ENCODE peak calls at places on chromosomes 13 and 19, in six cellular contexts. One of them, this sample, is unnamed.

GRCh38 chr19:10007811-10008211 is 2.5 kb downstream of the COL5A3 start:
- DNase-seq in activated T-helper 1 cell treated with anti-CD3 and anti-CD28 coated beads, Interleukin-12 subunit alpha, Interleukin-12 subunit beta, Interleukin-2, Interleukin-4 antibody, amounts not matched to agents 30 ng/mL and 10 ng/mL and 1 ng/mL, durations not matched to agents 14 hours and 24 hours and 36 hours: no peak
- DNase-seq in HCEC 1CT: peak
- DNase-seq in T-cell: no peak
- DNase-seq in iPS DF 6.9: no peak
- DNase-seq in AG04449: peak
- DNase-seq in this sample: no peak

GRCh38 chr13:53012707-53013106 is 15.9 kb upstream of the OLFM4 start:
- DNase-seq in activated T-helper 1 cell treated with anti-CD3 and anti-CD28 coated beads, Interleukin-12 subunit alpha, Interleukin-12 subunit beta, Interleukin-2, Interleukin-4 antibody, amounts not matched to agents 30 ng/mL and 10 ng/mL and 1 ng/mL, durations not matched to agents 14 hours and 24 hours and 36 hours: no peak
- DNase-seq in HCEC 1CT: no peak
- DNase-seq in T-cell: no peak
- DNase-seq in iPS DF 6.9: no peak
- DNase-seq in AG04449: no peak
- DNase-seq in this sample: peak

GRCh38 chr19:16078759-16079707 is 2.7 kb downstream of the TPM4 start:
- DNase-seq in activated T-helper 1 cell treated with anti-CD3 and anti-CD28 coated beads, Interleukin-12 subunit alpha, Interleukin-12 subunit beta, Interleukin-2, Interleukin-4 antibody, amounts not matched to agents 30 ng/mL and 10 ng/mL and 1 ng/mL, durations not matched to agents 14 hours and 24 hours and 36 hours: peak
- DNase-seq in HCEC 1CT: peak
- DNase-seq in T-cell: peak
- DNase-seq in iPS DF 6.9: no peak
- DNase-seq in AG04449: peak
- DNase-seq in this sample: peak

GRCh38 chr19:3766520-3766919 is 4.0 kb downstream of the MRPL54 start:
- DNase-seq in activated T-helper 1 cell treated with anti-CD3 and anti-CD28 coated beads, Interleukin-12 subunit alpha, Interleukin-12 subunit beta, Interleukin-2, Interleukin-4 antibody, amounts not matched to agents 30 ng/mL and 10 ng/mL and 1 ng/mL, durations not matched to agents 14 hours and 24 hours and 36 hours: no peak
- DNase-seq in HCEC 1CT: no peak
- DNase-seq in T-cell: no peak
- DNase-seq in iPS DF 6.9: no peak
- DNase-seq in AG04449: no peak
- DNase-seq in this sample: no peak

GRCh38 chr19:35557539-35558399 is 5.7 kb downstream of the ATP4A start:
- DNase-seq in activated T-helper 1 cell treated with anti-CD3 and anti-CD28 coated beads, Interleukin-12 subunit alpha, Interleukin-12 subunit beta, Interleukin-2, Interleukin-4 antibody, amounts not matched to agents 30 ng/mL and 10 ng/mL and 1 ng/mL, durations not matched to agents 14 hours and 24 hours and 36 hours: peak
- DNase-seq in HCEC 1CT: no peak
- DNase-seq in T-cell: no peak
- DNase-seq in iPS DF 6.9: peak
- DNase-seq in AG04449: no peak
- DNase-seq in this sample: no peak

GRCh38 chr19:49875177-49875576 is 2.0 kb downstream of the AKT1S1 start:
- DNase-seq in activated T-helper 1 cell treated with anti-CD3 and anti-CD28 coated beads, Interleukin-12 subunit alpha, Interleukin-12 subunit beta, Interleukin-2, Interleukin-4 antibody, amounts not matched to agents 30 ng/mL and 10 ng/mL and 1 ng/mL, durations not matched to agents 14 hours and 24 hours and 36 hours: no peak
- DNase-seq in HCEC 1CT: no peak
- DNase-seq in T-cell: no peak
- DNase-seq in iPS DF 6.9: no peak
- DNase-seq in AG04449: no peak
- DNase-seq in this sample: no peak

GRCh38 chr19:49343127-49343526 is 7.9 kb downstream of the CD37 start:
- DNase-seq in activated T-helper 1 cell treated with anti-CD3 and anti-CD28 coated beads, Interleukin-12 subunit alpha, Interleukin-12 subunit beta, Interleukin-2, Interleukin-4 antibody, amounts not matched to agents 30 ng/mL and 10 ng/mL and 1 ng/mL, durations not matched to agents 14 hours and 24 hours and 36 hours: no peak
- DNase-seq in HCEC 1CT: no peak
- DNase-seq in T-cell: no peak
- DNase-seq in iPS DF 6.9: no peak
- DNase-seq in AG04449: no peak
- DNase-seq in this sample: no peak

GRCh38 chr13:73765651-73766384 is 368.4 kb downstream of the KLF12 start:
- DNase-seq in activated T-helper 1 cell treated with anti-CD3 and anti-CD28 coated beads, Interleukin-12 subunit alpha, Interleukin-12 subunit beta, Interleukin-2, Interleukin-4 antibody, amounts not matched to agents 30 ng/mL and 10 ng/mL and 1 ng/mL, durations not matched to agents 14 hours and 24 hours and 36 hours: peak
- DNase-seq in HCEC 1CT: no peak
- DNase-seq in T-cell: peak
- DNase-seq in iPS DF 6.9: no peak
- DNase-seq in AG04449: no peak
- DNase-seq in this sample: no peak

GRCh38 chr13:58598241-58598640 is 966.7 kb downstream of the PCDH17 start:
- DNase-seq in activated T-helper 1 cell treated with anti-CD3 and anti-CD28 coated beads, Interleukin-12 subunit alpha, Interleukin-12 subunit beta, Interleukin-2, Interleukin-4 antibody, amounts not matched to agents 30 ng/mL and 10 ng/mL and 1 ng/mL, durations not matched to agents 14 hours and 24 hours and 36 hours: no peak
- DNase-seq in HCEC 1CT: no peak
- DNase-seq in T-cell: no peak
- DNase-seq in iPS DF 6.9: no peak
- DNase-seq in AG04449: no peak
- DNase-seq in this sample: no peak

GRCh38 chr19:43776285-43776684 is 4.5 kb downstream of the KCNN4 start:
- DNase-seq in activated T-helper 1 cell treated with anti-CD3 and anti-CD28 coated beads, Interleukin-12 subunit alpha, Interleukin-12 subunit beta, Interleukin-2, Interleukin-4 antibody, amounts not matched to agents 30 ng/mL and 10 ng/mL and 1 ng/mL, durations not matched to agents 14 hours and 24 hours and 36 hours: no peak
- DNase-seq in HCEC 1CT: no peak
- DNase-seq in T-cell: no peak
- DNase-seq in iPS DF 6.9: no peak
- DNase-seq in AG04449: no peak
- DNase-seq in this sample: no peak

GRCh38 chr19:5943623-5944022 is 29.6 kb downstream of the CAPS start:
- DNase-seq in activated T-helper 1 cell treated with anti-CD3 and anti-CD28 coated beads, Interleukin-12 subunit alpha, Interleukin-12 subunit beta, Interleukin-2, Interleukin-4 antibody, amounts not matched to agents 30 ng/mL and 10 ng/mL and 1 ng/mL, durations not matched to agents 14 hours and 24 hours and 36 hours: no peak
- DNase-seq in HCEC 1CT: no peak
- DNase-seq in T-cell: no peak
- DNase-seq in iPS DF 6.9: no peak
- DNase-seq in AG04449: no peak
- DNase-seq in this sample: no peak

GRCh38 chr19:27709496-27709895 is 1503.5 kb downstream of the UQCRFS1 start:
- DNase-seq in activated T-helper 1 cell treated with anti-CD3 and anti-CD28 coated beads, Interleukin-12 subunit alpha, Interleukin-12 subunit beta, Interleukin-2, Interleukin-4 antibody, amounts not matched to agents 30 ng/mL and 10 ng/mL and 1 ng/mL, durations not matched to agents 14 hours and 24 hours and 36 hours: no peak
- DNase-seq in HCEC 1CT: no peak
- DNase-seq in T-cell: no peak
- DNase-seq in iPS DF 6.9: no peak
- DNase-seq in AG04449: no peak
- DNase-seq in this sample: no peak

GRCh38 chr19:5262721-5263120 is 77.9 kb downstream of the PTPRS start:
- DNase-seq in activated T-helper 1 cell treated with anti-CD3 and anti-CD28 coated beads, Interleukin-12 subunit alpha, Interleukin-12 subunit beta, Interleukin-2, Interleukin-4 antibody, amounts not matched to agents 30 ng/mL and 10 ng/mL and 1 ng/mL, durations not matched to agents 14 hours and 24 hours and 36 hours: no peak
- DNase-seq in HCEC 1CT: no peak
- DNase-seq in T-cell: no peak
- DNase-seq in iPS DF 6.9: no peak
- DNase-seq in AG04449: no peak
- DNase-seq in this sample: no peak

GRCh38 chr13:20473139-20473538 is 52.5 kb downstream of the CRYL1 start:
- DNase-seq in activated T-helper 1 cell treated with anti-CD3 and anti-CD28 coated beads, Interleukin-12 subunit alpha, Interleukin-12 subunit beta, Interleukin-2, Interleukin-4 antibody, amounts not matched to agents 30 ng/mL and 10 ng/mL and 1 ng/mL, durations not matched to agents 14 hours and 24 hours and 36 hours: no peak
- DNase-seq in HCEC 1CT: peak
- DNase-seq in T-cell: no peak
- DNase-seq in iPS DF 6.9: no peak
- DNase-seq in AG04449: no peak
- DNase-seq in this sample: no peak

This sample was measured in GDM1.